ENCODE peak calls at places on chromosomes 11 and 22, in six cellular contexts. Z, N, J, Q, I and F are unnamed samples.

GRCh38 chr11:66727282-66727882 is 1.6 kb downstream of the SPTBN2 start:
- DNase-seq in Z (peak; percentile 56), N (peak; percentile 48), J (peak; percentile 27), Q (no peak), I (peak; percentile 23), F (peak; percentile 78)

GRCh38 chr11:102302241-102302640 is 15.0 kb upstream of the BIRC3 start:
- DNase-seq in Z (no peak), N (no peak), J (no peak), Q (no peak), I (no peak), F (no peak)

GRCh38 chr11:107741044-107741823 is 29.4 kb upstream of the SLN start:
- DNase-seq in Z (peak; percentile 42), N (no peak), J (peak; percentile 48), Q (no peak), I (no peak), F (peak; percentile 68)

GRCh38 chr22:29012923-29013322 is 48.7 kb downstream of the C22orf31 start:
- DNase-seq in Z (no peak), N (no peak), J (no peak), Q (no peak), I (no peak), F (no peak)

GRCh38 chr22:20391222-20391621 is 2.7 kb upstream of the ZNF74 start:
- DNase-seq in Z (no peak), N (peak; percentile 12), J (no peak), Q (no peak), I (no peak), F (peak; percentile 9)

GRCh38 chr22:43148581-43148980 is 2.8 kb upstream of the TSPO start:
- DNase-seq in Z (peak; percentile 42), N (no peak), J (no peak), Q (no peak), I (no peak), F (no peak)

GRCh38 chr22:35071784-35072183 is 5.8 kb downstream of the ISX start:
- DNase-seq in Z (no peak), N (no peak), J (no peak), Q (no peak), I (no peak), F (no peak)

GRCh38 chr11:64842366-64842759 is 2.1 kb downstream of the CDC42BPG start:
- DNase-seq in Z (no peak), N (no peak), J (no peak), Q (no peak), I (no peak), F (no peak)

GRCh38 chr11:6391548-6392134 is 1.4 kb downstream of the SMPD1 start:
- DNase-seq in Z (no peak), N (no peak), J (no peak), Q (no peak), I (no peak), F (no peak)

GRCh38 chr22:38657248-38657909 is 941 bp downstream of the CBY1 start:
- DNase-seq in Z (peak; percentile 20), N (peak; percentile 45), J (no peak), Q (peak; percentile 5), I (peak; percentile 30), F (peak; percentile 17)

GRCh38 chr11:133531971-133532651 is at the start of gene OPCML:
- DNase-seq in Z (no peak), N (peak; percentile 61), J (no peak), Q (no peak), I (no peak), F (no peak)

GRCh38 chr11:85718991-85719807 is 33.2 kb upstream of the CCDC89 start:
- DNase-seq in Z (no peak), N (peak; percentile 63), J (peak; percentile 23), Q (no peak), I (no peak), F (no peak)

GRCh38 chr11:81725691-81726090 is 1008.0 kb downstream of the FAM181B start:
- DNase-seq in Z (no peak), N (no peak), J (no peak), Q (no peak), I (no peak), F (no peak)

GRCh38 chr11:43503417-43503816 is 144.7 kb downstream of the TTC17 start:
- DNase-seq in Z (no peak), N (no peak), J (no peak), Q (no peak), I (no peak), F (no peak)

GRCh38 chr11:92552942-92553341 is 328.3 kb downstream of the FAT3 start:
- DNase-seq in Z (no peak), N (no peak), J (no peak), Q (no peak), I (no peak), F (no peak)

GRCh38 chr22:22164541-22165272 is 79.9 kb upstream of the VPREB1 start:
- DNase-seq in Z (peak; percentile 96), N (no peak), J (no peak), Q (no peak), I (no peak), F (no peak)

GRCh38 chr22:27473533-27473932 is 328.0 kb downstream of the MN1 start:
- DNase-seq in Z (no peak), N (no peak), J (no peak), Q (no peak), I (no peak), F (no peak)

GRCh38 chr11:46277623-46278386 is at the start of gene CREB3L1:
- DNase-seq in Z (no peak), N (peak; percentile 69), J (no peak), Q (no peak), I (no peak), F (peak; percentile 82)

GRCh38 chr22:38843716-38844660 is at the start of gene NPTXR:
- DNase-seq in Z (no peak), N (peak; percentile 64), J (peak; percentile 16), Q (peak; percentile 9), I (peak; percentile 46), F (peak; percentile 83)

GRCh38 chr11:8838248-8838647 is 72.7 kb upstream of the AKIP1 start:
- DNase-seq in Z (no peak), N (no peak), J (peak; percentile 57), Q (no peak), I (no peak), F (no peak)

GRCh38 chr11:114058871-114059277 is 637 bp upstream of the ZBTB16 start:
- DNase-seq in Z (no peak), N (peak; percentile 40), J (no peak), Q (no peak), I (no peak), F (no peak)

GRCh38 chr11:114060402-114061052 is 1.0 kb downstream of the ZBTB16 start:
- DNase-seq in Z (no peak), N (peak; percentile 42), J (peak; percentile 58), Q (no peak), I (peak; percentile 46), F (peak; percentile 31)

GRCh38 chr11:114058026-114058706 is 1.3 kb upstream of the ZBTB16 start:
- DNase-seq in Z (no peak), N (peak; percentile 43), J (no peak), Q (no peak), I (no peak), F (no peak)

GRCh38 chr11:114059984-114060401 is 482 bp downstream of the ZBTB16 start:
- DNase-seq in Z (no peak), N (no peak), J (no peak), Q (no peak), I (peak; percentile 36), F (peak; percentile 28)

DNA sequence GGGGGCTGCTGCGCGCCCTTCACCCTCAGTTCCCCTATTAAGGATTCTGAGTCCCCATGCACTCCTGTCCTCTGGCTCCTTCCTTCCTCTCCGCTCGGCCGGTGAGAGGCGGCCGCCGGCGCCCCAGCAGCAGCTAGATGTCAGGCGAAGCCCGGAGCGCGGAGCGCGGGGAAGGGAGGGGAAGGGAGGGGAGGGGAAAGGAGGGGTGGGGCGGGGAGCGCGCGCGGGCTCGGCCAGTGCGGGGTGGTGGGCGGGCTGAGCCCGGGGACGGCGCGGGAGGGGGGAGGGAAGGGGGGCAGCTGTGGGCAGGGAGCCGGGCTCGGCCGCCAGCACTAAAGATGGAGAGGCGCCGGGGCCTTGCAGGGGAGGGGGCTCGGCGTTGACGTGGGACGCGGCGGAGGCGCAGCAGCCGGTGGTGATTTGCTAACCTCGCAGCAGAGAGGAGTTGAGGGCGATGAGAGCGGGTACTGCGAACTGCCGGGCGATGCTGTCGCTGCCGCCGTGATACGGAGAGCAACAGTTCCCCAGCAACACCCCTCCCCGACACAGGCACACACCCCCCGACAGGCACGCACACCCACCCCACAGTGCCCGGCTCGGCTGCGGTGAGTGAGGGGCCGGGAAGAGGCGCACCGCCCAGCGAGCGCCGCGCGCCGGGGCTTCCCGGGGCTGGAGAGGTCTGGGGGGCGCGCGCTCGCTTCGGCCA is at the start of gene ZBTB16:
- DNase-seq in Z (no peak), N (peak; percentile 92), J (peak; percentile 83), Q (peak; percentile 52), I (peak; percentile 58), F (peak; percentile 66)
- H3K27ac ChIP-seq in Z (no peak within 1 kb of the TSS), N (no peak within 1 kb of the TSS), J (peak within 1 kb of the TSS; percentile 78), Q (peak within 1 kb of the TSS; percentile 66), I (peak within 1 kb of the TSS; percentile 14), F (no peak within 1 kb of the TSS)

GRCh38 chr11:123250811-123251655 is 56.0 kb upstream of the CLMP start:
- DNase-seq in Z (no peak), N (no peak), J (no peak), Q (no peak), I (no peak), F (no peak)
- H3K27ac ChIP-seq in Z (no peak overlapping the region), N (no peak overlapping the region), J (no peak overlapping the region), Q (no peak overlapping the region), I (no peak overlapping the region), F (no peak overlapping the region)

GRCh38 chr22:19287889-19288288 is 3.6 kb downstream of the CLTCL1 start:
- DNase-seq in Z (no peak), N (no peak), J (no peak), Q (no peak), I (no peak), F (no peak)

GRCh38 chr22:19287076-19287724 is 4.3 kb downstream of the CLTCL1 start:
- DNase-seq in Z (no peak), N (peak; percentile 44), J (no peak), Q (no peak), I (no peak), F (no peak)

GRCh38 chr22:19289475-19290161 is 1.9 kb downstream of the CLTCL1 start:
- DNase-seq in Z (no peak), N (no peak), J (no peak), Q (no peak), I (no peak), F (peak; percentile 47)

GRCh38 chr22:19290400-19291217 is 910 bp downstream of the CLTCL1 start:
- DNase-seq in Z (no peak), N (no peak), J (no peak), Q (no peak), I (no peak), F (peak; percentile 66)

GRCh38 chr22:19285831-19286230 is 5.7 kb downstream of the CLTCL1 start:
- DNase-seq in Z (no peak), N (no peak), J (no peak), Q (no peak), I (no peak), F (no peak)
- H3K27ac ChIP-seq in Z (no peak overlapping the region), N (peak overlapping the region; percentile 43), J (no peak overlapping the region), Q (no peak overlapping the region), I (no peak overlapping the region), F (no peak overlapping the region)

DNA sequence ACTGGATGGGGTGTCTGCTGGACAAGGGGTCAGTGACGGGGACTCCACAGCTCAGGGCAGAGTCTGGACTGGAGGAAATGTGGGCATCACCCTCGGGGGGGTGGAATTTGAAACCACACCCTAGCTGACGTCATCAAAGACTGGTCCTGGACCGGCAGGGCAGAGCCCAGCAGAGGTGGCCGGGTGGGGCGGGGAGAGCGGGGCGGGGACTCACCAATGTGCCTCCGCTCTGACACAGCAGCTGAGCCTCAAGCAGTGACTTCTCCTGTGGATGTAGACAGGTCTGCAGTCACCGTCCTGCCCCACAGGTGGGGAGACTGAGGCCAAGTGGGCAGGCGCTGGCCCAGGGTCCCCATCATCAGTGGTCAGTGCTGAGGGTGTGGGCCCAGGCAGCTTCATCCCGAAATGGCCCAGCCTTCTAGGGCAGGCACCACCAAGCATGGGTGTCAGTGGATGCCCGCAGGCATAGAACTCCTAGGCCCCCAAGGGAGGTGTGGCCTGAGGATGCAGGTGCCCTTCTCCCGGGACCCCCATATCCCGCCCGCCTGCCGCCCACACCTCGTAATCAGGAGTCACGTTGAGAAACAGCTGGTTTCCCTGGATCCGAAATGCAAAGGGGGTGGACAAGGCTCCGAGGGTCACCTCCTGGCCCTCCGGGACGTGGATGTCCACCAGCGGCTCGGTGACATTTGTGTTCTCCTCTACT is 603 bp downstream of the CDHR5 start:
- DNase-seq in Z (no peak), N (no peak), J (no peak), Q (no peak), I (no peak), F (no peak)
- H3K27ac ChIP-seq in Z (no peak overlapping the region), N (no peak overlapping the region), J (no peak overlapping the region), Q (no peak overlapping the region), I (no peak overlapping the region), F (no peak overlapping the region)